ENCODE peak calls at places on chromosomes 7 and 10, in eight cellular contexts. F is pancreas, C is A549, T is uterus, H is cardiac muscle cell, G is fibroblast of lung, M is brain microvascular endothelial cell, A is keratinocyte. N is an unnamed sample.

GRCh38 chr7:100963874-100964273 is 5.5 kb upstream of the MUC12 start:
- DNase-seq in F (no peak), C (no peak), T (no peak), H (no peak), G (no peak), M (no peak), A (no peak), N (no peak)

GRCh38 chr7:74083117-74083876 is at the start of gene LIMK1:
- DNase-seq in F (peak), C (peak), T (peak), H (peak), G (peak), M (peak), A (no peak), N (peak)

GRCh38 chr10:110864662-110865140 is 7.0 kb upstream of the PDCD4 start:
- DNase-seq in F (peak), C (no peak), T (no peak), H (no peak), G (no peak), M (no peak), A (no peak), N (no peak)

GRCh38 chr7:141323826-141324225 is 227.4 kb upstream of the AGK start:
- DNase-seq in F (no peak), C (no peak), T (no peak), H (no peak), G (no peak), M (no peak), A (no peak), N (no peak)

GRCh38 chr10:62015994-62016393 is 114.5 kb downstream of the ARID5B start:
- DNase-seq in F (no peak), C (no peak), T (no peak), H (peak), G (no peak), M (peak), A (no peak), N (no peak)

GRCh38 chr10:118793545-118793944 is 38.8 kb upstream of the CACUL1 start:
- DNase-seq in F (peak), C (no peak), T (no peak), H (no peak), G (no peak), M (no peak), A (no peak), N (no peak)

GRCh38 chr10:30430544-30431298 is 3.3 kb upstream of the MAP3K8 start:
- DNase-seq in F (no peak), C (no peak), T (no peak), H (no peak), G (no peak), M (no peak), A (no peak), N (no peak)

GRCh38 chr10:128053356-128053755 is 72.9 kb downstream of the MKI67 start:
- DNase-seq in F (no peak), C (no peak), T (no peak), H (no peak), G (no peak), M (no peak), A (no peak), N (no peak)

GRCh38 chr7:101465131-101465530 is 102.5 kb downstream of the COL26A1 start:
- DNase-seq in F (no peak), C (no peak), T (no peak), H (no peak), G (no peak), M (no peak), A (no peak), N (no peak)

GRCh38 chr7:22563621-22564241 is 63.7 kb upstream of the STEAP1B start:
- DNase-seq in F (no peak), C (no peak), T (no peak), H (peak), G (peak), M (peak), A (no peak), N (peak)
- H3K4me3 ChIP-seq in F (peak), C (no peak), T (no peak), H (no peak), G (peak), M (peak), A (no peak), N (peak)

GRCh38 chr7:44045226-44046014 is 918 bp downstream of the DBNL start:
- DNase-seq in F (no peak), C (no peak), T (no peak), H (no peak), G (no peak), M (no peak), A (no peak), N (no peak)

GRCh38 chr7:44046321-44047061 is 2.0 kb downstream of the DBNL start:
- DNase-seq in F (peak), C (no peak), T (no peak), H (no peak), G (no peak), M (no peak), A (no peak), N (no peak)

GRCh38 chr7:44044315-44045225 is at the start of gene DBNL:
- DNase-seq in F (peak), C (peak), T (peak), H (peak), G (peak), M (peak), A (no peak), N (peak)

GRCh38 chr7:44042221-44042620 is 2.3 kb upstream of the DBNL start:
- DNase-seq in F (no peak), C (no peak), T (no peak), H (no peak), G (no peak), M (no peak), A (no peak), N (no peak)

DNA sequence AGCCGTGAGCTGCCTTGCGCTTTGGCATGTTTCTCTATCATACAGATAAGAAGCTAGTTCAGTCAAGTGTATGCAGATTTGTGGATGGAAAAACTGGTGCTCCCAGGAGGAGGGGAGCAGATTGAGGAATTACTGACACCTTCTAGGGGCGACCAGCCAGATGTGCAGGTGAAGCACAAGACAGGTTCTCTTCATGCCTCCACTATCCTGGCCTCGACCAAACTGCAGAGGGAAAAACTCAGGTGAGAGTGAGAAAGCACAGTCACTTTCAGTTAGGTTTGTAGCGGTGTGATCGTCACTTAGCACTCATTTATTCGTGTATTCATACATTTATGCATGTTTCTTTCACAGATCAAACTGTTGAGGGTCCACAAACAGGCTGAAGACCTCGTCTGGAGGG is 600 bp upstream of the DBNL start:
- DNase-seq in F (no peak), C (no peak), T (no peak), H (no peak), G (no peak), M (no peak), A (no peak), N (no peak)
- TF ChIP-seq CTCF in F (no peak), C (no peak), T (no peak), H (no peak), G (no peak), M (no peak), A (no peak), N (no peak)

GRCh38 chr7:29482056-29482455 is 81.6 kb upstream of the PRR15 start:
- DNase-seq in F (no peak), C (no peak), T (no peak), H (peak), G (no peak), M (no peak), A (no peak), N (no peak)

GRCh38 chr7:29478687-29479086 is 84.9 kb upstream of the PRR15 start:
- DNase-seq in F (no peak), C (no peak), T (no peak), H (no peak), G (no peak), M (no peak), A (no peak), N (no peak)

GRCh38 chr7:29479606-29480200 is 83.9 kb upstream of the PRR15 start:
- DNase-seq in F (no peak), C (no peak), T (peak), H (no peak), G (no peak), M (no peak), A (no peak), N (no peak)

GRCh38 chr7:29480934-29481625 is 82.6 kb upstream of the PRR15 start:
- DNase-seq in F (no peak), C (no peak), T (no peak), H (no peak), G (no peak), M (no peak), A (no peak), N (no peak)

GRCh38 chr7:29480456-29480855 is 83.2 kb upstream of the PRR15 start:
- DNase-seq in F (peak), C (no peak), T (peak), H (no peak), G (no peak), M (no peak), A (no peak), N (no peak)
- H3K4me3 ChIP-seq in F (no peak), C (no peak), T (no peak), H (no peak), G (no peak), M (no peak), A (no peak), N (no peak)

GRCh38 chr7:127884066-127884559 is 147.1 kb downstream of the LRRC4 start:
- DNase-seq in F (no peak), C (no peak), T (no peak), H (no peak), G (no peak), M (no peak), A (no peak), N (no peak)
- TF ChIP-seq CTCF in F (peak), C (no peak), T (no peak), H (peak), G (peak), M (no peak), A (no peak), N (no peak)

GRCh38 chr10:88979153-88979562 is 11.4 kb upstream of the FAS start:
- DNase-seq in F (no peak), C (no peak), T (peak), H (no peak), G (peak), M (peak), A (peak), N (peak)
- H3K4me3 ChIP-seq in F (no peak), C (no peak), T (no peak), H (no peak), G (no peak), M (no peak), A (no peak), N (no peak)

DNA sequence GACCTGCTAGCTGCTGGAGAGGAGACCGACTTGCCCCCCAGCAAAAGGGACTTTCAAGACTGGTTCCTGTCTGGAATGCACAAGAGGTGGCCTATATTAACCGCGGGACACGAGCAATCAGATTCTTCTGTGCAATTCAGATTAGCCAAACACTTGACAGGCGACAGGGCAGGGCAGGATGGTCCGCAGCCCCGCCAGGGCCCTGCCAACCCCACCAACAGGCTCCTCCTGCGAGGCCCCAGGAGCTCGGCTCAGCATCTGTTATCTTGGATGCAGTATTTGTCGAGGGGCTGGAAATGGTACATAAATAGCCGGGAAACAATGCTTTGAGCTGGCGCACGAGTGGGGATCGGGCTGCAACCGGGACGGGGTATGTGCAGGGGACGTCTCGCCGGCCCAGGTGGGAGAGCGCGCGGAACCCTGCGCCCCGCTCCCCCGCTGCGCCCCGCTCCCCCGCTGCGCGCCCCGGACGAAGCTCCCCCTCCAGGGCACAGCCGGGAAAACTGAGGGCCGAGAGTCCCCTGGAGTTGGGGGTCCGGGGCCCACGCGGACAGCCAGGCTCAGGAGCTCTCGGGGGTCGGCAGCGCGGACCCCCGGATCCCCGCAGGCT is 669 bp downstream of the RADIL start:
- DNase-seq in F (no peak), C (peak), T (no peak), H (peak), G (no peak), M (no peak), A (no peak), N (no peak)
- TF ChIP-seq CTCF in F (no peak), C (no peak), T (no peak), H (no peak), G (no peak), M (no peak), A (no peak), N (no peak)

GRCh38 chr7:155214328-155214986 is 83.2 kb upstream of the INSIG1 start:
- DNase-seq in F (peak), C (no peak), T (no peak), H (no peak), G (no peak), M (no peak), A (no peak), N (peak)
- H3K4me3 ChIP-seq in F (peak), C (no peak), T (peak), H (no peak), G (peak), M (no peak), A (peak), N (peak)